ENCODE peak calls at places on chromosomes 12 and 14, in ten cellular contexts. R is GM03348; D is hypothalamus; Y is substantia nigra; O is caudate nucleus; W is CD4-positive, alpha-beta T cell; G is heart right ventricle; K is T-helper 9 cell; N is T-cell; P is GM04504. V is an unnamed sample.

GRCh38 chr14:58749066-58749669 is 111.4 kb downstream of the DACT1 start:
- DNase-seq in R (peak; percentile 62), D (no peak), Y (no peak), O (no peak), W (no peak), G (no peak), K (no peak), N (no peak), P (peak; percentile 67), V (no peak)

GRCh38 chr12:14403711-14404164 is 38.3 kb downstream of the ATF7IP start:
- DNase-seq in R (peak; percentile 56), D (no peak), Y (no peak), O (no peak), W (no peak), G (no peak), K (no peak), N (no peak), P (peak; percentile 48), V (no peak)

GRCh38 chr12:19307451-19307850 is 131.8 kb upstream of the AEBP2 start:
- DNase-seq in R (no peak), D (no peak), Y (no peak), O (no peak), W (no peak), G (no peak), K (no peak), N (no peak), P (no peak), V (no peak)

GRCh38 chr12:89353188-89353822 is 1.0 kb upstream of the DUSP6 start:
- DNase-seq in R (peak; percentile 90), D (peak; percentile 65), Y (peak; percentile 48), O (no peak), W (no peak), G (peak; percentile 82), K (peak; percentile 10), N (peak; percentile 8), P (peak; percentile 31), V (peak; percentile 13)

GRCh38 chr12:96064266-96064665 is 28.9 kb upstream of the LTA4H start:
- DNase-seq in R (no peak), D (no peak), Y (no peak), O (no peak), W (no peak), G (no peak), K (no peak), N (no peak), P (no peak), V (no peak)

GRCh38 chr12:6205144-6205539 is 4.9 kb downstream of the CD9 start:
- DNase-seq in R (no peak), D (no peak), Y (no peak), O (no peak), W (no peak), G (peak; percentile 71), K (no peak), N (no peak), P (no peak), V (no peak)

GRCh38 chr12:1812650-1813302 is 7.6 kb upstream of the LRTM2 start:
- DNase-seq in R (no peak), D (no peak), Y (no peak), O (no peak), W (no peak), G (no peak), K (no peak), N (no peak), P (no peak), V (no peak)

GRCh38 chr12:30573145-30573544 is 122.5 kb downstream of the IPO8 start:
- DNase-seq in R (no peak), D (no peak), Y (no peak), O (no peak), W (no peak), G (no peak), K (no peak), N (no peak), P (no peak), V (no peak)

GRCh38 chr12:31897791-31898503 is 61.3 kb upstream of the RESF1 start:
- DNase-seq in R (no peak), D (no peak), Y (no peak), O (no peak), W (no peak), G (peak; percentile 51), K (no peak), N (no peak), P (no peak), V (no peak)

GRCh38 chr12:54394281-54394719 is 9.8 kb upstream of the ZNF385A start:
- DNase-seq in R (peak; percentile 68), D (no peak), Y (peak; percentile 58), O (no peak), W (no peak), G (no peak), K (peak; percentile 36), N (peak; percentile 39), P (no peak), V (no peak)

V was measured in T-helper 22 cell.